ENCODE peak calls at places on chromosome 9, in seven cellular contexts. W, M, Q, G, V, P and O are unnamed samples.

GRCh38 chr9:110179734-110180133 is 28.2 kb downstream of the C9orf152 start:
- DNase-seq in V (peak), P (no peak), M (peak), W (no peak), G (no peak), Q (no peak), O (no peak)

GRCh38 chr9:89093201-89093600 is 85.4 kb downstream of the SHC3 start:
- DNase-seq in W (no peak), Q (no peak), M (no peak), P (no peak), V (no peak), G (no peak), O (no peak)

GRCh38 chr9:121206516-121207370 is 5.1 kb upstream of the RAB14 start:
- DNase-seq in W (no peak), V (peak), G (no peak), P (no peak), Q (no peak), M (peak), O (no peak)

GRCh38 chr9:18920685-18921084 is 112.3 kb downstream of the SAXO1 start:
- DNase-seq in G (no peak), M (peak), W (no peak), V (no peak), P (no peak), Q (no peak), O (no peak)

GRCh38 chr9:104927912-104928740 is at the start of gene ABCA1:
- DNase-seq in G (no peak), V (peak), Q (peak), P (peak), W (peak), M (peak), O (peak)

GRCh38 chr9:92534199-92535159 is 1.3 kb downstream of the ECM2 start:
- DNase-seq in W (no peak), G (no peak), M (peak), V (peak), Q (no peak), P (no peak), O (no peak)

GRCh38 chr9:33225319-33226152 is 14.4 kb upstream of the SPINK4 start:
- DNase-seq in M (peak), Q (peak), P (peak), V (peak), W (peak), G (no peak), O (no peak)

GRCh38 chr9:3181049-3181953 is 337.4 kb upstream of the PUM3 start:
- DNase-seq in V (peak), M (no peak), Q (peak), W (peak), G (peak), P (peak), O (peak)

GRCh38 chr9:68738346-68738745 is 33.3 kb downstream of the PIP5K1B start:
- DNase-seq in M (no peak), Q (no peak), W (no peak), V (no peak), P (no peak), G (no peak), O (no peak)

GRCh38 chr9:117546894-117547293 is 132.0 kb upstream of the ASTN2 start:
- DNase-seq in V (no peak), G (no peak), M (no peak), P (no peak), W (no peak), Q (peak), O (peak)

GRCh38 chr9:137255448-137256114 is 454 bp downstream of the NELFB start:
- DNase-seq in W (no peak), Q (peak), M (no peak), G (no peak), V (peak), P (no peak), O (peak)

GRCh38 chr9:38484076-38484637 is 59.9 kb upstream of the IGFBPL1 start:
- DNase-seq in W (no peak), V (no peak), G (no peak), P (no peak), M (no peak), Q (peak), O (no peak)

DNA sequence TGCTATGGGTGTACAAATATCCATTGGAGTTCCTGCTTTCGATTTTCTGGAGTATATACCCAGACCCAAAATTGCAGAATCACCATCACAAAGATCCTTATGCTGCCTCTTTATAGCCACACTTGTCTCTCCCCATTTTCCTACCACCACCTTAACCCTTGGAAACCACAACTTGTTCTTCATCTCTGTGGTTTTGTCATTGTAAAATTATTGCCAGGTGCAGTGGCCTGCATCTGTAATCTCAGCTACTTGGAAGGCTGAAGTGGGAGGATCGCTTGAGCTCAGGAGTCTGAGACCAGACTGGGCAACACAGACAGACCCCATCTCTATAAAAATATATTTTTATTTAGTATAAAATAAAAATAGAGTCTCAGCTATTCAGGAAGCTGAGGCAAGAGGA is 166.1 kb downstream of the HSD17B3 start:
- DNase-seq in M (no peak), V (no peak), P (no peak), W (no peak), Q (no peak), G (no peak), O (no peak)
- H2BK5ac ChIP-seq in M (no peak), V (no peak), P (no peak), W (no peak), Q (no peak), G (no peak), O (no peak)

DNA sequence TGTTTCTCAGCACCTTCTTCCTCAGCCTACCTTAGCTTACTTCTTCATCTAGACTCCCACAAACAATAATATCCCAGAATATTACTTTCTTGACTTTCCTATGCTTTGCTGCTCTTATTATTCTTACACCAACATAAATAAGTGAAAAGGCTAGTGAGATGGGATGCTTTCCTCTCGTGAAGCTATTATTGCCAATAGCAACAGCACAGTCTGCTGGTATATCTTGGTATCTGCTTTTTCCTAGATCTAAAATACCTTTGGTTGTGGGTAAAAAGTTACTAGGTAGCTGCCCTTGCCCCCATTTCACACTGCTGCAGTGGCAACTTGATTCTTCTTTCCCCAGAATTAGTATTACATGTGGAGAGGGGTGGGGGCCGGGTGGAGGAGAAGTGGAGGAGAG is 26.1 kb upstream of the GLIPR2 start:
- DNase-seq in P (no peak), Q (peak), V (no peak), M (no peak), W (no peak), G (no peak), O (no peak)
- H2BK5ac ChIP-seq in P (no peak), Q (no peak), V (no peak), M (no peak), W (no peak), G (no peak), O (no peak)

GRCh38 chr9:76177924-76178323 is 216.3 kb downstream of the RFK start:
- DNase-seq in M (no peak), W (no peak), G (no peak), Q (no peak), P (no peak), V (no peak), O (no peak)
- H2BK5ac ChIP-seq in M (no peak), W (no peak), G (no peak), Q (no peak), P (no peak), V (no peak), O (no peak)

GRCh38 chr9:16131269-16131668 is 578.4 kb downstream of the CCDC171 start:
- DNase-seq in Q (peak), W (no peak), G (no peak), M (peak), V (peak), P (peak), O (peak)
- H2BK5ac ChIP-seq in Q (no peak), W (no peak), G (no peak), M (no peak), V (no peak), P (no peak), O (no peak)

DNA sequence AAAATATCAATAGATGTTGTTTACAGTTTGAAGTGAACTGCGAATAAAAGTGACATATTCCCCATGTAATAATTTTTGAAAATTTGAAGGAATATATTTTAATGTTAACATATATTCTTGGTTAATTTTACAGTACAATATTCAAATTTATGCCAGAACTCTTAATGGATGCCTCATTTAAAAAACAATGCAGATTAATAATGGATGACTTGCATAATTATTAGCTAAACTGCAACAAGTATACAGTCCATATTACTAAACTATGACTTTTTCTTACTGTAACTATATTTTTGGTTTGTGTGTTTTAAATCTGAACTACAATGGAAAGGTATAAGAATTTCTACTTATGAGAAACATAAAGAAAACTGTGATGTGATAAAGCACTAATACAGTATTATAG is 1390.1 kb downstream of the PTPRD start:
- DNase-seq in Q (no peak), M (no peak), W (no peak), V (no peak), P (no peak), G (no peak), O (no peak)
- H2BK5ac ChIP-seq in Q (no peak), M (no peak), W (no peak), V (no peak), P (no peak), G (no peak), O (no peak)